ENCODE peak calls at places on chromosomes 6 and 20, in seven cellular contexts. One of them, this sample, is unnamed.

GRCh38 chr20:23725102-23725501 is 25.6 kb downstream of the CST1 start:
- DNase-seq in OCI-LY7: no peak
- DNase-seq in CD8-positive, alpha-beta memory T cell: no peak
- DNase-seq in epithelial cell of esophagus: no peak
- DNase-seq in stimulated activated CD4-positive, alpha-beta T cell treated with anti-CD3 and anti-CD28 coated beads, Interleukin-2, amount 100 ng/mL, for 48 hours: no peak
- DNase-seq in Peyer's patch: no peak
- DNase-seq in dorsolateral prefrontal cortex: no peak
- DNase-seq in this sample: no peak

GRCh38 chr6:13992417-13993055 is 67.8 kb downstream of the RNF182 start:
- DNase-seq in OCI-LY7: no peak
- DNase-seq in CD8-positive, alpha-beta memory T cell: no peak
- DNase-seq in epithelial cell of esophagus: peak
- DNase-seq in stimulated activated CD4-positive, alpha-beta T cell treated with anti-CD3 and anti-CD28 coated beads, Interleukin-2, amount 100 ng/mL, for 48 hours: no peak
- DNase-seq in Peyer's patch: no peak
- DNase-seq in dorsolateral prefrontal cortex: no peak
- DNase-seq in this sample: no peak

GRCh38 chr6:30573113-30573512 is 1.9 kb downstream of the ABCF1 start:
- DNase-seq in OCI-LY7: no peak
- DNase-seq in CD8-positive, alpha-beta memory T cell: no peak
- DNase-seq in epithelial cell of esophagus: no peak
- DNase-seq in stimulated activated CD4-positive, alpha-beta T cell treated with anti-CD3 and anti-CD28 coated beads, Interleukin-2, amount 100 ng/mL, for 48 hours: no peak
- DNase-seq in Peyer's patch: no peak
- DNase-seq in dorsolateral prefrontal cortex: no peak
- DNase-seq in this sample: no peak

GRCh38 chr20:17758010-17758409 is 58.2 kb downstream of the BANF2 start:
- DNase-seq in OCI-LY7: no peak
- DNase-seq in CD8-positive, alpha-beta memory T cell: no peak
- DNase-seq in epithelial cell of esophagus: no peak
- DNase-seq in stimulated activated CD4-positive, alpha-beta T cell treated with anti-CD3 and anti-CD28 coated beads, Interleukin-2, amount 100 ng/mL, for 48 hours: no peak
- DNase-seq in Peyer's patch: no peak
- DNase-seq in dorsolateral prefrontal cortex: no peak
- DNase-seq in this sample: no peak

GRCh38 chr20:276620-277495 is 13.7 kb downstream of the C20orf96 start:
- DNase-seq in OCI-LY7: no peak
- DNase-seq in CD8-positive, alpha-beta memory T cell: no peak
- DNase-seq in epithelial cell of esophagus: no peak
- DNase-seq in stimulated activated CD4-positive, alpha-beta T cell treated with anti-CD3 and anti-CD28 coated beads, Interleukin-2, amount 100 ng/mL, for 48 hours: no peak
- DNase-seq in Peyer's patch: no peak
- DNase-seq in dorsolateral prefrontal cortex: no peak
- DNase-seq in this sample: no peak

GRCh38 chr20:50372770-50373088 is 137.5 kb upstream of the PTPN1 start:
- DNase-seq in OCI-LY7: no peak
- DNase-seq in CD8-positive, alpha-beta memory T cell: no peak
- DNase-seq in epithelial cell of esophagus: peak
- DNase-seq in stimulated activated CD4-positive, alpha-beta T cell treated with anti-CD3 and anti-CD28 coated beads, Interleukin-2, amount 100 ng/mL, for 48 hours: no peak
- DNase-seq in Peyer's patch: no peak
- DNase-seq in dorsolateral prefrontal cortex: no peak
- DNase-seq in this sample: no peak

GRCh38 chr6:9397981-9398559 is 962.7 kb upstream of the SLC35B3 start:
- DNase-seq in OCI-LY7: no peak
- DNase-seq in CD8-positive, alpha-beta memory T cell: no peak
- DNase-seq in epithelial cell of esophagus: peak
- DNase-seq in stimulated activated CD4-positive, alpha-beta T cell treated with anti-CD3 and anti-CD28 coated beads, Interleukin-2, amount 100 ng/mL, for 48 hours: no peak
- DNase-seq in Peyer's patch: no peak
- DNase-seq in dorsolateral prefrontal cortex: no peak
- DNase-seq in this sample: no peak

GRCh38 chr20:43537921-43538854 is 20.6 kb upstream of the SGK2 start:
- DNase-seq in OCI-LY7: peak
- DNase-seq in CD8-positive, alpha-beta memory T cell: peak
- DNase-seq in epithelial cell of esophagus: peak
- DNase-seq in stimulated activated CD4-positive, alpha-beta T cell treated with anti-CD3 and anti-CD28 coated beads, Interleukin-2, amount 100 ng/mL, for 48 hours: peak
- DNase-seq in Peyer's patch: peak
- DNase-seq in dorsolateral prefrontal cortex: peak
- DNase-seq in this sample: peak

GRCh38 chr6:25413506-25413905 is 134.3 kb downstream of the CARMIL1 start:
- DNase-seq in OCI-LY7: peak
- DNase-seq in CD8-positive, alpha-beta memory T cell: no peak
- DNase-seq in epithelial cell of esophagus: no peak
- DNase-seq in stimulated activated CD4-positive, alpha-beta T cell treated with anti-CD3 and anti-CD28 coated beads, Interleukin-2, amount 100 ng/mL, for 48 hours: no peak
- DNase-seq in Peyer's patch: no peak
- DNase-seq in dorsolateral prefrontal cortex: no peak
- DNase-seq in this sample: no peak

GRCh38 chr20:54014301-54014914 is 56.0 kb downstream of the BCAS1 start:
- DNase-seq in OCI-LY7: no peak
- DNase-seq in CD8-positive, alpha-beta memory T cell: no peak
- DNase-seq in epithelial cell of esophagus: no peak
- DNase-seq in stimulated activated CD4-positive, alpha-beta T cell treated with anti-CD3 and anti-CD28 coated beads, Interleukin-2, amount 100 ng/mL, for 48 hours: no peak
- DNase-seq in Peyer's patch: no peak
- DNase-seq in dorsolateral prefrontal cortex: no peak
- DNase-seq in this sample: no peak

GRCh38 chr6:165306955-165307354 is 2.5 kb downstream of the C6orf118 start:
- DNase-seq in OCI-LY7: no peak
- DNase-seq in CD8-positive, alpha-beta memory T cell: no peak
- DNase-seq in epithelial cell of esophagus: no peak
- DNase-seq in stimulated activated CD4-positive, alpha-beta T cell treated with anti-CD3 and anti-CD28 coated beads, Interleukin-2, amount 100 ng/mL, for 48 hours: no peak
- DNase-seq in Peyer's patch: no peak
- DNase-seq in dorsolateral prefrontal cortex: no peak
- DNase-seq in this sample: no peak

GRCh38 chr6:99080191-99080590 is 132.4 kb upstream of the FBXL4 start:
- DNase-seq in OCI-LY7: no peak
- DNase-seq in CD8-positive, alpha-beta memory T cell: no peak
- DNase-seq in epithelial cell of esophagus: no peak
- DNase-seq in stimulated activated CD4-positive, alpha-beta T cell treated with anti-CD3 and anti-CD28 coated beads, Interleukin-2, amount 100 ng/mL, for 48 hours: no peak
- DNase-seq in Peyer's patch: no peak
- DNase-seq in dorsolateral prefrontal cortex: no peak
- DNase-seq in this sample: no peak

GRCh38 chr6:470901-471448 is 79.4 kb downstream of the IRF4 start:
- DNase-seq in OCI-LY7: peak
- DNase-seq in CD8-positive, alpha-beta memory T cell: no peak
- DNase-seq in epithelial cell of esophagus: no peak
- DNase-seq in stimulated activated CD4-positive, alpha-beta T cell treated with anti-CD3 and anti-CD28 coated beads, Interleukin-2, amount 100 ng/mL, for 48 hours: no peak
- DNase-seq in Peyer's patch: peak
- DNase-seq in dorsolateral prefrontal cortex: no peak
- DNase-seq in this sample: no peak

GRCh38 chr6:33779305-33779704 is 9.6 kb downstream of the LEMD2 start:
- DNase-seq in OCI-LY7: peak
- DNase-seq in CD8-positive, alpha-beta memory T cell: no peak
- DNase-seq in epithelial cell of esophagus: no peak
- DNase-seq in stimulated activated CD4-positive, alpha-beta T cell treated with anti-CD3 and anti-CD28 coated beads, Interleukin-2, amount 100 ng/mL, for 48 hours: no peak
- DNase-seq in Peyer's patch: no peak
- DNase-seq in dorsolateral prefrontal cortex: no peak
- DNase-seq in this sample: no peak

GRCh38 chr20:35093245-35093884 is 758 bp upstream of the TRPC4AP start:
- DNase-seq in OCI-LY7: no peak
- DNase-seq in CD8-positive, alpha-beta memory T cell: no peak
- DNase-seq in epithelial cell of esophagus: peak
- DNase-seq in stimulated activated CD4-positive, alpha-beta T cell treated with anti-CD3 and anti-CD28 coated beads, Interleukin-2, amount 100 ng/mL, for 48 hours: no peak
- DNase-seq in Peyer's patch: no peak
- DNase-seq in dorsolateral prefrontal cortex: no peak
- DNase-seq in this sample: peak

GRCh38 chr6:139133272-139133671 is 1.6 kb upstream of the HECA start:
- DNase-seq in OCI-LY7: no peak
- DNase-seq in CD8-positive, alpha-beta memory T cell: no peak
- DNase-seq in epithelial cell of esophagus: no peak
- DNase-seq in stimulated activated CD4-positive, alpha-beta T cell treated with anti-CD3 and anti-CD28 coated beads, Interleukin-2, amount 100 ng/mL, for 48 hours: no peak
- DNase-seq in Peyer's patch: peak
- DNase-seq in dorsolateral prefrontal cortex: no peak
- DNase-seq in this sample: no peak

GRCh38 chr20:49691818-49692568 is 21.7 kb downstream of the B4GALT5 start:
- DNase-seq in OCI-LY7: no peak
- DNase-seq in CD8-positive, alpha-beta memory T cell: no peak
- DNase-seq in epithelial cell of esophagus: no peak
- DNase-seq in stimulated activated CD4-positive, alpha-beta T cell treated with anti-CD3 and anti-CD28 coated beads, Interleukin-2, amount 100 ng/mL, for 48 hours: no peak
- DNase-seq in Peyer's patch: no peak
- DNase-seq in dorsolateral prefrontal cortex: no peak
- DNase-seq in this sample: no peak

GRCh38 chr6:24228681-24229255 is 102.8 kb downstream of the NRSN1 start:
- DNase-seq in OCI-LY7: no peak
- DNase-seq in CD8-positive, alpha-beta memory T cell: no peak
- DNase-seq in epithelial cell of esophagus: no peak
- DNase-seq in stimulated activated CD4-positive, alpha-beta T cell treated with anti-CD3 and anti-CD28 coated beads, Interleukin-2, amount 100 ng/mL, for 48 hours: no peak
- DNase-seq in Peyer's patch: no peak
- DNase-seq in dorsolateral prefrontal cortex: no peak
- DNase-seq in this sample: no peak

GRCh38 chr20:37524859-37525708 is 2.6 kb downstream of the BLCAP start:
- DNase-seq in OCI-LY7: no peak
- DNase-seq in CD8-positive, alpha-beta memory T cell: no peak
- DNase-seq in epithelial cell of esophagus: peak
- DNase-seq in stimulated activated CD4-positive, alpha-beta T cell treated with anti-CD3 and anti-CD28 coated beads, Interleukin-2, amount 100 ng/mL, for 48 hours: no peak
- DNase-seq in Peyer's patch: no peak
- DNase-seq in dorsolateral prefrontal cortex: no peak
- DNase-seq in this sample: no peak

GRCh38 chr6:124480021-124480430 is 482.2 kb upstream of the RNF217 start:
- DNase-seq in OCI-LY7: no peak
- DNase-seq in CD8-positive, alpha-beta memory T cell: no peak
- DNase-seq in epithelial cell of esophagus: no peak
- DNase-seq in stimulated activated CD4-positive, alpha-beta T cell treated with anti-CD3 and anti-CD28 coated beads, Interleukin-2, amount 100 ng/mL, for 48 hours: no peak
- DNase-seq in Peyer's patch: no peak
- DNase-seq in dorsolateral prefrontal cortex: no peak
- DNase-seq in this sample: no peak

GRCh38 chr6:80605165-80605989 is 498.9 kb downstream of the BCKDHB start:
- DNase-seq in OCI-LY7: no peak
- DNase-seq in CD8-positive, alpha-beta memory T cell: no peak
- DNase-seq in epithelial cell of esophagus: peak
- DNase-seq in stimulated activated CD4-positive, alpha-beta T cell treated with anti-CD3 and anti-CD28 coated beads, Interleukin-2, amount 100 ng/mL, for 48 hours: no peak
- DNase-seq in Peyer's patch: no peak
- DNase-seq in dorsolateral prefrontal cortex: no peak
- DNase-seq in this sample: no peak

GRCh38 chr6:147633191-147633590 is 124.7 kb downstream of the SAMD5 start:
- DNase-seq in OCI-LY7: no peak
- DNase-seq in CD8-positive, alpha-beta memory T cell: no peak
- DNase-seq in epithelial cell of esophagus: no peak
- DNase-seq in stimulated activated CD4-positive, alpha-beta T cell treated with anti-CD3 and anti-CD28 coated beads, Interleukin-2, amount 100 ng/mL, for 48 hours: no peak
- DNase-seq in Peyer's patch: no peak
- DNase-seq in dorsolateral prefrontal cortex: no peak
- DNase-seq in this sample: no peak

This sample was measured in AG09309.